ENCODE peak calls at places on chromosomes 6 and 20, in nine cellular contexts. O is A549, B is HCT116, S is WTC11, F is SK-N-SH, G is GM12878, D is endothelial cell of umbilical vein, Z is HepG2, R is K562. Q is an unnamed sample.

GRCh38 chr6:107185570-107185969 is 70.3 kb upstream of the BEND3 start:
- DNase-seq in D (peak; percentile 22), R (no peak), O (no peak), F (peak; percentile 41), S (no peak), B (no peak), G (no peak), Z (peak; percentile 29), Q (no peak)

GRCh38 chr6:114785235-114786127 is 442.7 kb upstream of the HS3ST5 start:
- DNase-seq in Z (no peak), O (no peak), G (peak; percentile 3), S (no peak), F (no peak), D (no peak), R (no peak), B (no peak), Q (no peak)

GRCh38 chr6:70080443-70081062 is 214.2 kb downstream of the COL19A1 start:
- DNase-seq in F (no peak), Z (no peak), R (no peak), O (no peak), S (no peak), D (no peak), G (no peak), B (no peak), Q (no peak)

GRCh38 chr20:219290-220115 is 7.6 kb upstream of the DEFB129 start:
- DNase-seq in S (no peak), O (peak; percentile 51), D (peak; percentile 7), Z (peak; percentile 43), G (no peak), R (peak; percentile 25), B (peak; percentile 27), F (peak; percentile 34), Q (peak; percentile 58)

GRCh38 chr6:73054958-73055357 is 170.3 kb downstream of the KHDC1L start:
- DNase-seq in O (no peak), F (no peak), D (no peak), S (no peak), G (no peak), R (no peak), Z (no peak), B (no peak), Q (no peak)

GRCh38 chr6:163883946-163884345 is 469.4 kb downstream of the QKI start:
- DNase-seq in R (no peak), F (no peak), B (no peak), G (no peak), Z (no peak), S (no peak), O (no peak), D (no peak), Q (peak; percentile 30)

GRCh38 chr6:48951917-48952316 is 511.1 kb downstream of the MMUT start:
- DNase-seq in S (no peak), F (no peak), R (no peak), O (no peak), D (no peak), Z (no peak), G (no peak), B (no peak), Q (no peak)

GRCh38 chr20:47988601-47989116 is 203.4 kb upstream of the SULF2 start:
- DNase-seq in S (no peak), R (no peak), D (no peak), Z (no peak), B (no peak), F (no peak), G (no peak), O (no peak), Q (no peak)

GRCh38 chr6:148954934-148955915 is 208.4 kb downstream of the UST start:
- DNase-seq in S (no peak), O (no peak), G (no peak), D (no peak), B (no peak), F (no peak), Z (no peak), R (no peak), Q (no peak)

GRCh38 chr6:152380351-152380767 is 256.8 kb downstream of the SYNE1 start:
- DNase-seq in O (no peak), G (no peak), R (no peak), Z (peak; percentile 9), B (no peak), D (peak; percentile 85), F (peak; percentile 16), S (no peak), Q (no peak)

GRCh38 chr20:57717797-57718196 is 8.0 kb upstream of the PMEPA1 start:
- DNase-seq in D (no peak), G (no peak), O (peak; percentile 68), S (no peak), F (no peak), B (no peak), R (no peak), Z (no peak), Q (no peak)

GRCh38 chr6:74480561-74480960 is 725.3 kb downstream of the COL12A1 start:
- DNase-seq in R (no peak), O (no peak), D (no peak), Z (no peak), F (no peak), B (no peak), G (no peak), S (no peak), Q (no peak)

GRCh38 chr20:59938696-59939051 is 1.4 kb downstream of the PPP1R3D start:
- DNase-seq in R (no peak), Z (no peak), S (no peak), B (no peak), O (no peak), D (no peak), F (no peak), G (no peak), Q (peak; percentile 62)

GRCh38 chr6:144036064-144036873 is 28.2 kb upstream of the PLAGL1 start:
- DNase-seq in F (no peak), S (peak; percentile 15), G (no peak), D (peak; percentile 6), Z (peak; percentile 21), B (no peak), O (no peak), R (peak; percentile 30), Q (peak; percentile 76)

GRCh38 chr20:11755071-11755881 is 162.4 kb upstream of the BTBD3 start:
- DNase-seq in G (no peak), F (no peak), B (no peak), Z (no peak), D (peak; percentile 42), S (no peak), R (no peak), O (no peak), Q (no peak)

GRCh38 chr20:60579941-60580515 is 621.8 kb downstream of the CDH26 start:
- DNase-seq in R (no peak), F (no peak), B (no peak), G (no peak), O (no peak), Z (no peak), S (no peak), D (no peak), Q (no peak)

GRCh38 chr20:51487525-51488279 is 54.8 kb downstream of the NFATC2 start:
- DNase-seq in S (no peak), B (peak; percentile 89), G (no peak), R (peak; percentile 24), F (no peak), O (peak; percentile 52), D (peak; percentile 50), Z (peak; percentile 29), Q (no peak)

GRCh38 chr6:129708496-129709216 is 1.3 kb downstream of the ARHGAP18 start:
- DNase-seq in O (no peak), F (no peak), Z (no peak), G (no peak), B (no peak), R (no peak), D (no peak), S (no peak), Q (no peak)

GRCh38 chr6:129707882-129708495 is 2.0 kb downstream of the ARHGAP18 start:
- DNase-seq in G (no peak), F (no peak), B (no peak), S (no peak), Z (no peak), O (no peak), D (no peak), R (no peak), Q (no peak)

GRCh38 chr6:129709909-129710721 is at the start of gene ARHGAP18:
- DNase-seq in O (peak; percentile 53), B (peak; percentile 86), G (peak; percentile 78), D (peak; percentile 97), Z (peak; percentile 97), R (peak; percentile 87), F (peak; percentile 35), S (peak; percentile 86), Q (peak; percentile 97)

GRCh38 chr6:129710722-129711631 is 1.0 kb upstream of the ARHGAP18 start:
- DNase-seq in D (no peak), B (no peak), R (no peak), F (no peak), O (no peak), G (no peak), Z (no peak), S (no peak), Q (no peak)

DNA sequence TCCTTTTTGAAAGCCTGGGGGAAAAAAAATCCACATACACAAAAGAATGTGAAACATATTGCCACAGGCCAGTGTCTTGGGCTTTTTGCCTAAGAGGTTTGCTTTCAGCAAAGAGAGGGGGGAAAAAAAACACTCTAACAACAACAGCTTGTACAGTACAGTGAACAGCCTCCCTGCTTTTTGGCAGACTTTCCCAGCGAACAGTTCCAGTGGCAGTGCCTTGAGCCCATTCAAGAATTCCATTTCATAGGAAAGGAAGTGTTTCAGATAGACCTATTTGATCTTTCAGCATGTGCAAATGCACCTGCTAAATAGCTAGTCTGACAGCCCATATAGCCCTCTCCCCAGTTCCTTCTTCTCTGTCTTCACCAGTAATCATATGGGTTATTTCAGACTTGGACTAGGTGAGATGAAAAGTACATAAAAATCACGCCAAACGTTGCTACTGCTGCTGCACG is 497 bp downstream of the ARHGAP18 start:
- DNase-seq in R (peak; percentile 6), B (no peak), Z (no peak), G (no peak), S (no peak), O (no peak), D (peak; percentile 70), F (no peak), Q (no peak)
- TF ChIP-seq MAX in R (no peak), B (no peak), Z (no peak), G (no peak), S (no peak), O (no peak), D (no peak), F (no peak), Q (no peak)

GRCh38 chr6:111985202-111985731 is 68.6 kb upstream of the CCN6 start:
- DNase-seq in F (no peak), O (no peak), B (peak; percentile 95), S (no peak), R (no peak), Z (no peak), G (no peak), D (peak; percentile 58), Q (no peak)
- TF ChIP-seq CTCF in F (peak; percentile 9), O (no peak), B (no peak), S (no peak), R (no peak), Z (no peak), G (no peak), D (no peak), Q (no peak)

GRCh38 chr6:109984410-109984809 is 6.3 kb downstream of the GPR6 start:
- DNase-seq in G (no peak), B (no peak), D (no peak), R (no peak), F (no peak), S (no peak), O (no peak), Z (no peak), Q (no peak)
- TF ChIP-seq MAX in G (no peak), B (no peak), D (no peak), R (no peak), F (no peak), S (no peak), O (no peak), Z (no peak), Q (no peak)

GRCh38 chr6:26660096-26660425 is 515 bp upstream of the ZNF322 start:
- DNase-seq in S (no peak), Z (peak; percentile 27), F (no peak), R (peak; percentile 55), O (peak; percentile 40), B (no peak), G (no peak), D (no peak), Q (no peak)
- TF ChIP-seq CTCF in S (no peak), Z (no peak), F (peak; percentile 48), R (no peak), O (no peak), B (no peak), G (no peak), D (no peak), Q (no peak)

Q was measured in NB4.